ENCODE peak calls at places on chromosomes 3 and 15, in four cellular contexts. N, A, Q and U are unnamed samples.

GRCh38 chr15:80455051-80455648 is 51.0 kb downstream of the ARNT2 start:
- DNase-seq in N (no peak), A (no peak), Q (no peak), U (no peak)

GRCh38 chr3:106379251-106379750 is 510.5 kb upstream of the CBLB start:
- DNase-seq in N (no peak), A (no peak), Q (no peak), U (no peak)

GRCh38 chr3:21013566-21013965 is 737.4 kb downstream of the ZNF385D start:
- DNase-seq in N (no peak), A (no peak), Q (no peak), U (no peak)

GRCh38 chr3:189142527-189142926 is 29.2 kb upstream of the TPRG1 start:
- DNase-seq in N (no peak), A (no peak), Q (no peak), U (no peak)

GRCh38 chr3:62961874-62962556 is 86.8 kb upstream of the CADPS start:
- DNase-seq in N (no peak), A (no peak), Q (no peak), U (no peak)

GRCh38 chr15:91032919-91033803 is 10.8 kb upstream of the VPS33B start:
- DNase-seq in N (peak), A (peak), Q (peak), U (peak)

GRCh38 chr3:121819236-121819635 is 15.6 kb downstream of the IQCB1 start:
- DNase-seq in N (no peak), A (no peak), Q (no peak), U (no peak)

GRCh38 chr3:72830452-72831217 is 17.6 kb downstream of the SHQ1 start:
- DNase-seq in N (no peak), A (no peak), Q (no peak), U (no peak)

GRCh38 chr3:44926921-44927320 is 49.1 kb downstream of the ZDHHC3 start:
- DNase-seq in N (no peak), A (no peak), Q (no peak), U (no peak)

GRCh38 chr3:117786339-117786738 is 1076.8 kb downstream of the TUSC7 start:
- DNase-seq in N (no peak), A (no peak), Q (no peak), U (no peak)

GRCh38 chr3:194720048-194720447 is 34.4 kb downstream of the FAM43A start:
- DNase-seq in N (no peak), A (no peak), Q (no peak), U (no peak)

GRCh38 chr15:75107905-75108838 is 84.8 kb downstream of the PPCDC start:
- DNase-seq in N (peak), A (no peak), Q (no peak), U (peak)

GRCh38 chr3:138365253-138365555 is 16.8 kb downstream of the MRAS start:
- DNase-seq in N (no peak), A (peak), Q (no peak), U (no peak)

GRCh38 chr3:52385157-52385556 is 59.7 kb downstream of the SEMA3G start:
- DNase-seq in N (no peak), A (no peak), Q (peak), U (no peak)

GRCh38 chr15:26615927-26616302 is 157.0 kb downstream of the GABRB3 start:
- DNase-seq in N (no peak), A (no peak), Q (no peak), U (no peak)

GRCh38 chr3:107855710-107856109 is 235.1 kb downstream of the CD47 start:
- DNase-seq in N (no peak), A (no peak), Q (no peak), U (no peak)

GRCh38 chr3:30538787-30539186 is 67.6 kb upstream of the TGFBR2 start:
- DNase-seq in N (no peak), A (no peak), Q (no peak), U (no peak)

GRCh38 chr3:105315157-105315556 is 51.6 kb upstream of the ALCAM start:
- DNase-seq in N (no peak), A (no peak), Q (no peak), U (no peak)

GRCh38 chr3:133992951-133993595 is 36.7 kb downstream of the SLCO2A1 start:
- DNase-seq in N (no peak), A (no peak), Q (no peak), U (no peak)

GRCh38 chr3:56825579-56826438 is 24.1 kb upstream of the ARHGEF3 start:
- DNase-seq in N (no peak), A (no peak), Q (no peak), U (no peak)

GRCh38 chr15:84915011-84915958 is 30.8 kb downstream of the SLC28A1 start:
- DNase-seq in N (peak), A (peak), Q (peak), U (peak)

GRCh38 chr15:58077427-58077826 is 11.9 kb upstream of the ALDH1A2 start:
- DNase-seq in N (no peak), A (no peak), Q (no peak), U (no peak)

GRCh38 chr3:192917258-192917507 is 473 bp downstream of the MB21D2 start:
- DNase-seq in N (peak), A (no peak), Q (peak), U (no peak)

GRCh38 chr15:84846269-84846668 is 29.1 kb downstream of the ALPK3 start:
- DNase-seq in N (no peak), A (no peak), Q (no peak), U (no peak)

GRCh38 chr3:69472093-69472492 is 86.2 kb upstream of the FRMD4B start:
- DNase-seq in N (no peak), A (no peak), Q (no peak), U (no peak)